ENCODE peak calls at places on chromosomes 12 and 14, in seven cellular contexts. Z, U, E, K, F, M and G are unnamed samples.
A peak's percentile ranks its signal among the peaks of the same experiment; 100 is the strongest.

GRCh38 chr12:95117178-95117599 is 43.8 kb upstream of the NR2C1 start:
- DNase-seq in Z (peak; percentile 21), U (peak; percentile 87), E (peak; percentile 47), K (peak; percentile 49), F (peak; percentile 46), M (peak; percentile 89), G (peak; percentile 91)

GRCh38 chr12:66035289-66035961 is 95.1 kb downstream of the LLPH start:
- DNase-seq in Z (no peak), U (peak; percentile 77), E (no peak), K (no peak), F (no peak), M (peak; percentile 71), G (peak; percentile 57)

GRCh38 chr14:29649170-29649569 is 278.5 kb downstream of the PRKD1 start:
- DNase-seq in Z (no peak), U (no peak), E (no peak), K (no peak), F (no peak), M (no peak), G (no peak)

GRCh38 chr14:23033801-23034497 is 751 bp downstream of the PSMB5 start:
- DNase-seq in Z (peak; percentile 9), U (peak; percentile 11), E (no peak), K (no peak), F (no peak), M (peak; percentile 32), G (no peak)

GRCh38 chr12:40175045-40175444 is 49.8 kb upstream of the LRRK2 start:
- DNase-seq in Z (peak; percentile 24), U (no peak), E (no peak), K (no peak), F (no peak), M (no peak), G (no peak)

GRCh38 chr14:102893452-102893851 is 29.0 kb upstream of the AMN start:
- DNase-seq in Z (peak; percentile 41), U (peak; percentile 95), E (no peak), K (no peak), F (no peak), M (no peak), G (peak; percentile 9)

GRCh38 chr14:105089746-105090492 is 24.7 kb upstream of the GPR132 start:
- DNase-seq in Z (no peak), U (no peak), E (no peak), K (no peak), F (no peak), M (no peak), G (no peak)

GRCh38 chr12:124923906-124924734 is 9.7 kb upstream of the UBC start:
- DNase-seq in Z (no peak), U (peak; percentile 80), E (no peak), K (no peak), F (no peak), M (no peak), G (no peak)

GRCh38 chr12:18108611-18109010 is 18.6 kb upstream of the RERGL start:
- DNase-seq in Z (no peak), U (no peak), E (no peak), K (no peak), F (no peak), M (no peak), G (no peak)

GRCh38 chr14:99687284-99688209 is 3.4 kb downstream of the CYP46A1 start:
- DNase-seq in Z (no peak), U (no peak), E (no peak), K (no peak), F (no peak), M (peak; percentile 45), G (peak; percentile 53)

GRCh38 chr12:13195848-13196301 is 651 bp upstream of the EMP1 start:
- DNase-seq in Z (no peak), U (peak; percentile 75), E (no peak), K (no peak), F (no peak), M (no peak), G (no peak)